ENCODE peak calls at places on chromosomes 7 and 10, in five cellular contexts. A, I, K, H and U are unnamed samples.

GRCh38 chr7:151721694-151722093 is 155.2 kb downstream of the PRKAG2 start:
- DNase-seq in I (no peak), K (no peak), H (no peak), A (no peak), U (no peak)

GRCh38 chr10:11335167-11335652 is 276.2 kb downstream of the USP6NL start:
- DNase-seq in K (no peak), I (peak; percentile 39), H (no peak), A (no peak), U (no peak)

GRCh38 chr7:158065340-158065739 is 522.3 kb downstream of the PTPRN2 start:
- DNase-seq in A (no peak), K (no peak), I (no peak), H (no peak), U (no peak)

GRCh38 chr7:12403287-12404181 is at the start of gene VWDE:
- DNase-seq in I (peak; percentile 31), A (no peak), H (no peak), K (peak; percentile 54), U (peak; percentile 31)

GRCh38 chr10:119330342-119330741 is 123.0 kb downstream of the GRK5 start:
- DNase-seq in K (no peak), A (no peak), H (no peak), I (no peak), U (no peak)

GRCh38 chr10:71270301-71270777 is 48.7 kb upstream of the SLC29A3 start:
- DNase-seq in H (no peak), A (no peak), K (no peak), I (peak; percentile 70), U (peak; percentile 12)

GRCh38 chr10:112953075-112953501 is 3.0 kb downstream of the TCF7L2 start:
- DNase-seq in A (no peak), H (peak; percentile 58), I (peak; percentile 26), K (no peak), U (no peak)

GRCh38 chr7:155333346-155334234 is 35.9 kb downstream of the INSIG1 start:
- DNase-seq in H (no peak), K (no peak), A (no peak), I (no peak), U (no peak)

GRCh38 chr10:78471723-78472541 is 438.3 kb downstream of the RPS24 start:
- DNase-seq in K (no peak), A (no peak), H (no peak), I (no peak), U (no peak)

GRCh38 chr10:83862723-83863122 is 276.6 kb upstream of the GHITM start:
- DNase-seq in A (no peak), K (no peak), I (no peak), H (peak; percentile 55), U (no peak)

GRCh38 chr7:32881074-32881982 is 10.2 kb downstream of the KBTBD2 start:
- DNase-seq in K (no peak), A (no peak), I (peak; percentile 41), H (no peak), U (no peak)

DNA sequence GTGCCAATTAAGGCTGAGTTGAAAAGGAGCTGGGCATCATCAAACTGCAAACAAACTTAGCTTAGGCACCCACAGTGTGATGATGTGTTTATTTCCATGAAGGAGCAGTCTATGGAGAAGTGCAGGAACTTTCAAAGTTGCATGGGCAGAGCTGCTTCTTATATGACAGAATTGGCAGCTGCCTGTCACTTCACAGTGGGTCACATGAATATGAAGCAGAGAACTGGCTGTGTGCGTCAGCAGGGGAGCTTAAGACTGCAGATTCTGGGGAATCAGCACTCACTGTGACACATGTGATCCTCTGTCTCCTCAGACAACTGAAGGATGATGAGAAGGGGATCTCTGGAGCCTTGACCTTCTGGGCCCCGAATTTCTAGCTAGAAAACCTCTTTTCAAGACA is 36.6 kb downstream of the RBM28 start:
- DNase-seq in I (no peak), H (no peak), A (no peak), K (no peak), U (no peak)
- H3K9me3 ChIP-seq in I (no peaks in the 10 kb centered on the region), H (no peaks in the 10 kb centered on the region), A (no peaks in the 10 kb centered on the region), K (no peaks in the 10 kb centered on the region), U (no peaks in the 10 kb centered on the region)

GRCh38 chr7:94405506-94405905 is 10.8 kb downstream of the COL1A2 start:
- DNase-seq in K (no peak), A (no peak), I (no peak), H (no peak), U (no peak)
- H3K4me3 ChIP-seq in K (no peak overlapping the region), A (no peak overlapping the region), I (no peak overlapping the region), H (no peak overlapping the region), U (no peak overlapping the region)

DNA sequence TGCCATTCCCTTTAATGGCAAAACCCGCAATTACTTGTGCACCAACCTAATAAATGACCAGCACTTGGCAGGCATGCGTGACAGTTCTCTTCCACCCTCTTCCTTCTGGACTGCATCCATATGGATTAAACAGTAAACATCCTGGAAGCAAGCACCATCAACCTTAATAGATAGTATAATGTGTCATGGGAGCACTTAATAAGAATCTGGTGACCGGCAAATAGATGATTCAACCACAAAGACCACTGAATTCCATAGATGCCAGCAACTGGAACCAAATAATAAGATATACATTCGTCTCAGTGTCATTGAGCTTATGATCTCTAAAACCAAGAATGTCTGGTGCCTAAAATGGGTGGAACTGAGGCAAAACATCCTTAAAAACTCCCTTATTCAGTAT is 610.1 kb downstream of the CALN1 start:
- DNase-seq in I (peak; percentile 72), H (no peak), K (no peak), A (no peak), U (no peak)
- H3K9me3 ChIP-seq in I (peaks cover 4% of the 10 kb centered on the region), H (no peaks in the 10 kb centered on the region), K (no peaks in the 10 kb centered on the region), A (peaks cover 19% of the 10 kb centered on the region), U (no peaks in the 10 kb centered on the region)

GRCh38 chr7:7292608-7293007 is 110.3 kb downstream of the C1GALT1 start:
- DNase-seq in I (no peak), A (no peak), K (no peak), H (no peak), U (no peak)

GRCh38 chr7:7292085-7292484 is 109.7 kb downstream of the C1GALT1 start:
- DNase-seq in A (no peak), K (no peak), I (no peak), H (no peak), U (no peak)

GRCh38 chr7:7293092-7293491 is 110.7 kb downstream of the C1GALT1 start:
- DNase-seq in H (no peak), K (no peak), A (no peak), I (no peak), U (no peak)

GRCh38 chr7:7294914-7295313 is 112.6 kb downstream of the C1GALT1 start:
- DNase-seq in H (no peak), A (no peak), I (no peak), K (no peak), U (no peak)

GRCh38 chr7:7290429-7291122 is 108.2 kb downstream of the C1GALT1 start:
- DNase-seq in K (no peak), A (no peak), H (no peak), I (no peak), U (no peak)
- H3K4me3 ChIP-seq in K (no peak overlapping the region), A (no peak overlapping the region), H (no peak overlapping the region), I (no peak overlapping the region), U (no peak overlapping the region)

GRCh38 chr7:57205000-57205399 is 72.8 kb upstream of the ZNF479 start:
- DNase-seq in A (no peak), K (no peak), H (no peak), I (no peak), U (no peak)
- H3K9me3 ChIP-seq in A (peaks cover 83% of the 10 kb centered on the region), K (no peaks in the 10 kb centered on the region), H (no peaks in the 10 kb centered on the region), I (peaks cover 18% of the 10 kb centered on the region), U (peaks cover 7% of the 10 kb centered on the region)